ENCODE peak calls at places on chromosomes 4 and X, in seven cellular contexts. Y, K, S, Q, D, R and E are unnamed samples.

GRCh38 chr4:83582289-83582756 is 46.4 kb downstream of the GPAT3 start:
- DNase-seq in Y (no peak), K (no peak), S (no peak), Q (no peak), D (no peak), R (no peak), E (peak; percentile 41)

GRCh38 chrX:33142331-33142730 is 69.0 kb downstream of the DMD start:
- DNase-seq in Y (no peak), K (no peak), S (no peak), Q (no peak), D (no peak), R (no peak), E (no peak)

GRCh38 chrX:13699183-13699826 is 10.4 kb downstream of the RAB9A start:
- DNase-seq in Y (peak; percentile 81), K (no peak), S (no peak), Q (no peak), D (no peak), R (no peak), E (no peak)

GRCh38 chr4:143337600-143338287 is 1.1 kb downstream of the GAB1 start:
- DNase-seq in Y (no peak), K (no peak), S (no peak), Q (peak; percentile 37), D (peak; percentile 70), R (no peak), E (no peak)

GRCh38 chr4:157099506-157099905 is 23.6 kb downstream of the GLRB start:
- DNase-seq in Y (no peak), K (no peak), S (no peak), Q (no peak), D (no peak), R (no peak), E (no peak)

GRCh38 chrX:136658151-136658550 is 10.2 kb downstream of the CD40LG start:
- DNase-seq in Y (no peak), K (no peak), S (no peak), Q (no peak), D (no peak), R (no peak), E (no peak)

GRCh38 chr4:136484996-136485395 is 1047.3 kb downstream of the PCDH18 start:
- DNase-seq in Y (no peak), K (no peak), S (no peak), Q (no peak), D (no peak), R (no peak), E (no peak)

GRCh38 chr4:12319765-12320164 is 891.1 kb upstream of the HS3ST1 start:
- DNase-seq in Y (no peak), K (no peak), S (no peak), Q (no peak), D (no peak), R (no peak), E (no peak)

GRCh38 chr4:153081181-153081580 is 123.1 kb upstream of the TRIM2 start:
- DNase-seq in Y (no peak), K (no peak), S (no peak), Q (no peak), D (no peak), R (no peak), E (no peak)

GRCh38 chr4:153497091-153497531 is 31.0 kb downstream of the TMEM131L start:
- DNase-seq in Y (peak; percentile 69), K (no peak), S (no peak), Q (no peak), D (peak; percentile 58), R (no peak), E (no peak)

GRCh38 chrX:103329991-103330390 is at the start of gene TCEAL7:
- DNase-seq in Y (no peak), K (no peak), S (no peak), Q (peak; percentile 81), D (no peak), R (no peak), E (no peak)

GRCh38 chrX:103330601-103331397 is 760 bp downstream of the TCEAL7 start:
- DNase-seq in Y (no peak), K (no peak), S (no peak), Q (peak; percentile 56), D (no peak), R (no peak), E (no peak)
- TF ChIP-seq JUND in Y (no peak), K (no peak), S (no peak), Q (no peak), D (no peak), R (no peak), E (no peak)

GRCh38 chr4:88058295-88058694 is 50.9 kb downstream of the PKD2 start:
- DNase-seq in Y (no peak), K (no peak), S (no peak), Q (no peak), D (no peak), R (no peak), E (no peak)

GRCh38 chr4:88054229-88054628 is 46.8 kb downstream of the PKD2 start:
- DNase-seq in Y (no peak), K (no peak), S (no peak), Q (no peak), D (no peak), R (no peak), E (no peak)

GRCh38 chr4:88059781-88060180 is 52.3 kb downstream of the PKD2 start:
- DNase-seq in Y (no peak), K (no peak), S (no peak), Q (no peak), D (no peak), R (no peak), E (no peak)

GRCh38 chr4:88060431-88060830 is 53.0 kb downstream of the PKD2 start:
- DNase-seq in Y (no peak), K (no peak), S (no peak), Q (no peak), D (no peak), R (no peak), E (no peak)

GRCh38 chr4:88054909-88055308 is 47.5 kb downstream of the PKD2 start:
- DNase-seq in Y (peak; percentile 16), K (no peak), S (peak; percentile 23), Q (peak; percentile 20), D (peak; percentile 70), R (no peak), E (peak; percentile 69)
- TF ChIP-seq JUND in Y (no peak), K (no peak), S (no peak), Q (no peak), D (no peak), R (no peak), E (no peak)

DNA sequence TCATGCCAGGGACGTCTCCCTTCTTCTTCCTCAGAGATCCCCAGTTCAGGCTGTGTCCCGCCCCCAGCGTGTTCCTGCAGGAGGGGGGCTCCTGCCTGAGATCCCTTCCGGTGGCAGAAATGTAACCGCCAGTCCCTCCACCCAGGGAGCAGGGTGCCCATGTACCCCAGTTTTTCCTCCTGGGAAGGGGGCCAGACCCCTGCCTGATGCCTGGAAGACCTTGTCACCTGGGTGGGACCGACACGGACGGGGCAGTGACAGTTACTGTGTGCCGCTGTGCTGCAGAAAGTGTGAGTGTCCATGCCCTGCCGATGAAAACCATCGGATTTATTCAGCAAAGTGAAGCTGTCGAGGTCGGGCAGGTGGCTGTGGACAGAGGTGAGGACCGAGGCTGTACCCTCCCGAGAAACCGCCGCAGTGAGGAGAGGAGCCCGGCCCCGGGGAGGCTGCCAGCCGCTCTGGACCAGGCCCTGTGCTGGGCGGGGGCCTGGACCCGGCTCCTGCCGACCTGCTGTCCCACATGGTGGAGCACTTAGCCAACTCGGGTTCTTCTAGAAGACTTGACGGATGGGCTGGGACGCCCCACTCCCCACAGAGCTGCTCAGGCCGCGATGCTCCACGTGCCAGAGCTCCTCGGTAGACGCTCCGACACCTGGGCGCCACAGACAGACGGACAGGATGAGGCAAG is 36.7 kb upstream of the HMX1 start:
- DNase-seq in Y (no peak), K (no peak), S (no peak), Q (peak; percentile 27), D (no peak), R (no peak), E (no peak)
- TF ChIP-seq JUND in Y (no peak), K (no peak), S (no peak), Q (no peak), D (no peak), R (no peak), E (no peak)

GRCh38 chr4:8610858-8611610 is 18.5 kb downstream of the CPZ start:
- DNase-seq in Y (no peak), K (no peak), S (no peak), Q (no peak), D (no peak), R (no peak), E (no peak)
- TF ChIP-seq JUND in Y (no peak), K (no peak), S (no peak), Q (no peak), D (no peak), R (no peak), E (no peak)

DNA sequence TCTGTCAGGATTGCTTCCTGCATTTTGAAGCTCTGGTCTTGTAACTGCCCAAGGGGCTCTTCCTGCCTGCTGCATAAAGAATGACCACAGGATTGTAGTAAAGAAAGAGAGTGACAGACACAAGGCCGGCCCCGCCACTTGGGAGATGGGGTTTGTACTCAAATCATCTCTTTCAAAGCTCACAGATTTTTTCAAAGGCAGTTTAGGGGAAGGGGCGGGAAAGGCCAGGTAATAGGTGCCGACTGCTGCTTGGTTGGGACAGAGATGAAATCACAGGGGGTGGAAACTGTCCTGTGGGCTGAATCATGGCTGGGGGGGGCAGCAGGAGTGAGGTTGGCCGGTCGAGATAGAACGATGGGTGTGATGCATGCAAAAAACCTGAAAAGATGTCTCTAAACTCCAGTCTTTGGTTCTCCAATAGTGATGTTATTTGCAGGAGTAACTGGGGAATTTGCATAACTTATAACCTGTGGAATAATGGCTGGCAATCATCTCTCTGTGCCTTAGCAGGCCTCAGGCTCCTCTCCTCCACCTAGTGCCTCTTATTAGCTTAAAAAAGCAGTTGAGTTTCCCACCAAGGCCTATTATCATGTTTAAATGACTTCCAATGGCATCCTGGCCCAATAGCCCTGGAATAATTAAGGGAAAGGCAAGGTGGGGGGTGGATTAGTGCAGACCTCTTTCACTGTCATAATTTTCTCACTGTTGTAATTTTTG is 778.4 kb upstream of the FRG1 start:
- DNase-seq in Y (no peak), K (no peak), S (no peak), Q (no peak), D (no peak), R (no peak), E (no peak)
- TF ChIP-seq JUND in Y (no peak), K (no peak), S (no peak), Q (no peak), D (no peak), R (no peak), E (no peak)

GRCh38 chr4:169103966-169104412 is 93.9 kb upstream of the CBR4 start:
- DNase-seq in Y (no peak), K (no peak), S (no peak), Q (peak; percentile 65), D (no peak), R (peak; percentile 63), E (no peak)
- TF ChIP-seq JUND in Y (no peak), K (no peak), S (no peak), Q (no peak), D (no peak), R (no peak), E (no peak)

DNA sequence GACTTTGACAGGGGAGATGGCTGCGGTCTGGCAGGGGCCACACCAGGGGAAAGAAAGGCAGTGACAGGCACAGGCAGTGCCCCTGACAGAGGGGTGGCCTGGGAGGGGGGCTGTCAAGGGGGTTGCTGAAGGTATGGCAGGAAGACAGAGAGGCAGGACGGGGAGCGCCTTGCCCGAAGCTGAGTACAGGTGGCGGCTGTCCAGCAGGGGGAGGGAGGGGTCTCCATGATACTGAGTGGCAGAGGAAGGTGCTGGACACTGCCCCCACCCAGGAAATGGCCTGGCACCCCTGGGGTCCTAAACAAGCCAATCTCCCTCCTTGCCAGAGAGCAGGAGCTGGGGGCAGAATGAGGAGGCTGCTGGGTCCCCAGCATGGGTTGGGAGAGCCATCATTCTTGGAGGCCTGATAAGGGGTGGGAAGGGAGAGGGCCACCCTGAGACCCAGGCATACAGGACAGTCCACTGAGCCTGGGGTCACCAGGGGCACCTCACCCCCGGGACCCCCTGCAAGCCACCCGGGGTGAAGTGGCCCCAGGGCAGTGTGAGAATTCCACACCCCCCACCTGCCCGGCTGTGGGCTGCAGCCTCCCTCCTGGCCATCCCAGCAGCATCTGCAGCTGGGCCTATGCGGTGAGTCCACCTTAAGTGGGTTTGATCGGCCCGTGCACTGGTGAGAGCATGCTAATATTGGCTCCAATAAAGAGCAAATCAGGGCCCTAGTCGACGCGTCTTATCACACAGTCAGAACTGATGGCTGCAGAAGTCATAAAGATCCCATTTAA is 108.5 kb downstream of the FAM53A start:
- DNase-seq in Y (no peak), K (no peak), S (no peak), Q (no peak), D (no peak), R (no peak), E (no peak)
- TF ChIP-seq JUND in Y (no peak), K (no peak), S (no peak), Q (no peak), D (no peak), R (no peak), E (no peak)